ENCODE peak calls at places on chromosomes 13 and 19, in four cellular contexts. J, C, R and V are unnamed samples.

GRCh38 chr13:35789335-35790166 is 313.1 kb upstream of the MAB21L1 start:
- DNase-seq in J (no peak), R (peak; percentile 49), C (no peak), V (no peak)

GRCh38 chr19:18385675-18386542 is at the start of gene GDF15:
- DNase-seq in R (peak; percentile 38), C (peak; percentile 76), J (peak; percentile 91), V (no peak)

GRCh38 chr13:75685239-75685697 is 49.1 kb downstream of the LMO7 start:
- DNase-seq in J (no peak), C (no peak), R (no peak), V (no peak)

GRCh38 chr19:3483226-3483628 is at the start of gene SMIM44:
- DNase-seq in C (no peak), J (no peak), R (no peak), V (no peak)

GRCh38 chr19:38559428-38560401 is 58.0 kb downstream of the MAP4K1 start:
- DNase-seq in R (no peak), C (no peak), J (no peak), V (no peak)

GRCh38 chr19:19619849-19620210 is 1.3 kb upstream of the PBX4 start:
- DNase-seq in C (no peak), R (no peak), J (no peak), V (no peak)

GRCh38 chr19:43651758-43652545 is 12.3 kb upstream of the CADM4 start:
- DNase-seq in R (peak; percentile 74), J (peak; percentile 77), C (no peak), V (peak; percentile 79)

GRCh38 chr13:99916366-99917103 is 55.0 kb downstream of the ZIC5 start:
- DNase-seq in J (peak; percentile 36), R (peak; percentile 55), C (no peak), V (no peak)

GRCh38 chr13:74090397-74090796 is 43.8 kb downstream of the KLF12 start:
- DNase-seq in R (no peak), J (no peak), C (no peak), V (no peak)

GRCh38 chr19:12723643-12724426 is at the start of gene TNPO2:
- DNase-seq in C (peak; percentile 79), R (peak; percentile 83), J (peak; percentile 54), V (peak; percentile 55)

GRCh38 chr19:50423279-50424113 is 4.8 kb downstream of the SPIB start:
- DNase-seq in R (no peak), C (no peak), J (no peak), V (no peak)

GRCh38 chr19:30070970-30071632 is 129.1 kb downstream of the URI1 start:
- DNase-seq in J (no peak), R (no peak), C (no peak), V (no peak)

GRCh38 chr19:13876834-13877233 is at the start of gene NANOS3:
- DNase-seq in C (no peak), J (no peak), R (no peak), V (no peak)

GRCh38 chr13:98083507-98083906 is 59.4 kb upstream of the FARP1 start:
- DNase-seq in R (no peak), C (no peak), J (no peak), V (no peak)

GRCh38 chr19:3614858-3615505 is 8.3 kb upstream of the TBXA2R start:
- DNase-seq in J (no peak), R (no peak), C (no peak), V (no peak)

GRCh38 chr13:29583073-29583785 is 12.3 kb downstream of the SLC7A1 start:
- DNase-seq in R (no peak), J (no peak), C (no peak), V (no peak)

GRCh38 chr19:31317542-31317941 is 31.7 kb downstream of the TSHZ3 start:
- DNase-seq in J (no peak), C (no peak), R (no peak), V (no peak)

GRCh38 chr13:25882732-25883357 is 169.0 kb downstream of the SHISA2 start:
- DNase-seq in C (no peak), R (no peak), J (no peak), V (no peak)

GRCh38 chr13:29920018-29920643 is 69.7 kb upstream of the UBL3 start:
- DNase-seq in R (no peak), J (no peak), C (no peak), V (no peak)

GRCh38 chr13:106919638-106920037 is 351.7 kb upstream of the ARGLU1 start:
- DNase-seq in C (peak; percentile 73), J (no peak), R (no peak), V (peak; percentile 21)

GRCh38 chr13:25683662-25684370 is 312.0 kb downstream of the ATP8A2 start:
- DNase-seq in J (no peak), C (no peak), R (no peak), V (no peak)

GRCh38 chr13:27481766-27482165 is 31.4 kb upstream of the MTIF3 start:
- DNase-seq in J (peak; percentile 49), R (peak; percentile 68), C (peak; percentile 67), V (peak; percentile 40)

GRCh38 chr13:114211446-114211845 is 23.3 kb upstream of the CDC16 start:
- DNase-seq in C (no peak), R (no peak), J (no peak), V (no peak)

GRCh38 chr19:41447732-41448332 is 4.9 kb downstream of the ERICH4 start:
- DNase-seq in J (no peak), C (no peak), R (no peak), V (no peak)
- H3K4me3 ChIP-seq in J (no peak overlapping the region), C (peak overlapping the region; percentile 57), R (no peak overlapping the region), V (no peak overlapping the region)

DNA sequence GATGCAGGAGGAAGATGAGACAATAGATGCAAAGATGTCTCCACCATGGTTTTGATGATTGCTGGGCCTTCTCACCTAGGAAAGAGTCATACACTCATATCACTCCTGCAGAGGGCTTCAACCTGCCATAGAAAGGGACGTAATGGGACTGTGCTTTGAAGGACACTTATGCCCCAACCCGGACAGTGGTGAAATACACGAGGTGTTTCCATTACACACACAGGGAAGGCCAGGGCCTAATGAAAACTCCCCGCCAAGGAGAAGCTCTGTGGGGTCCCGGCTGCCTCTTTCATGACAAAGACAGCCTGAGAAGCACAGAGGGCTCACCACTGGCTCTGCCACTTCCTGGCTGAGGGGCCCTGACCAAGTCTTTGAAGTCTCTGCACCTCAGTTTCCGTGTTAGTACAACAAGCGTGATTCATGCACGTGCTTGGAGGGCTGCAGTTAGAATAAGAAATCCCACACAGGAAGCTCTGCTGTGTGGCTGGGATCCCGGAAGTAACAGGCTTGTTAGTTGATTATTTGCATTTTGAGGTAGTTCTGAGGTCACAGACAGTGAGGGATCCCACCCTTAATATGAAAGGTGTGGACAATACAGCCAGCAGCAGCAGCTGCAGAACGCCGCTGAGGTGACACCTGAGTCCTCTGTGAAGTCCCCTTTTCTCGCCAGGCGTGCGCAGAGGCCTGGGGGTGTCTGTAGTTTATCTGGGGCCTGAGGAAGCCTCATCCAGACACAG is 61.8 kb upstream of the ATP12A start:
- DNase-seq in C (no peak), R (no peak), J (no peak), V (no peak)
- H3K27ac ChIP-seq in C (no peak overlapping the region), R (no peak overlapping the region), J (no peak overlapping the region), V (no peak overlapping the region)

GRCh38 chr19:11551603-11552235 is 7.3 kb downstream of the ELOF1 start:
- DNase-seq in C (peak; percentile 65), J (no peak), R (peak; percentile 49), V (no peak)
- TF ChIP-seq CTCF in C (no peak), J (no peak), R (peak; percentile 41), V (peak; percentile 17)

DNA sequence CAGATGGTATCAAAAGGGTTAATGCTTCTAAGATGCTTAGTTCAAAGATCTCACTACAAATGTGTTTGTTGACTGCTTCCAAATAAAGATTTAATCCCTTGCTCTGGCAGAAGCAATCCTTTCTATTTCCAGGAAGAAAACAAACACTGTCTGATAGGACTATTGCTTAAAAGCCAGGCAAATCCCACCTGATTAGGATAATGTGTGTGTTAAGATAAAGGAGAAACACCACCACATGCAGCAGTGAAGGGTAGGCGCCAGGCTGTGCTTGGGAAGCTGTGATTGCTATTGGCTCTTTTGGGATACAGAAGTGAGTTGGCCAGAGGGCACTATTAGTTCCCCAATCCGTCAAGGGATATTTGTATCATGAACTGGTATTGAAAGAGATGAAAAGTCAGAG is 62.8 kb upstream of the LRCH1 start:
- DNase-seq in R (no peak), C (no peak), J (no peak), V (no peak)
- H3K4me3 ChIP-seq in R (no peak overlapping the region), C (no peak overlapping the region), J (no peak overlapping the region), V (no peak overlapping the region)